ENCODE peak calls at places on chromosomes 3 and 15, in eight cellular contexts. M is iPS DF 6.9, Q is colonic mucosa, W is pancreas, F is aorta, Z is mesenchymal stem cell, K is fibroblast of lung, E is hepatocyte. U is an unnamed sample. For H3K9me3 and H3K4me1, the result is how much of the 10 kb centered on the place peaks cover.

GRCh38 chr15:96585634-96586386 is 255.3 kb downstream of the NR2F2 start:
- DNase-seq in W (no peak), K (peak), M (no peak), F (no peak), Q (no peak), Z (no peak), E (no peak), U (no peak)

GRCh38 chr3:185137821-185138220 is 15.0 kb downstream of the C3orf70 start:
- DNase-seq in M (no peak), F (no peak), Z (no peak), K (no peak), Q (no peak), W (no peak), E (no peak), U (no peak)

GRCh38 chr3:30952786-30953185 is 58.3 kb upstream of the GADL1 start:
- DNase-seq in E (no peak), F (no peak), M (no peak), K (peak), Z (no peak), W (no peak), Q (no peak), U (no peak)

GRCh38 chr3:132183811-132184210 is 133.4 kb upstream of the ACP3 start:
- DNase-seq in W (no peak), Q (no peak), F (no peak), K (no peak), Z (no peak), M (no peak), E (no peak), U (no peak)

GRCh38 chr3:194321666-194322640 is 29.2 kb downstream of the CPN2 start:
- DNase-seq in M (no peak), Z (no peak), W (peak), K (no peak), Q (no peak), E (no peak), F (no peak), U (no peak)

GRCh38 chr3:17183951-17184550 is 299.3 kb downstream of the PLCL2 start:
- DNase-seq in M (no peak), E (no peak), F (no peak), Z (peak), K (peak), W (no peak), Q (no peak), U (no peak)

GRCh38 chr15:80171787-80172186 is 19.0 kb downstream of the FAH start:
- DNase-seq in K (no peak), E (no peak), Z (no peak), W (no peak), M (no peak), Q (no peak), F (no peak), U (no peak)

GRCh38 chr3:170572665-170573253 is 13.1 kb downstream of the SLC7A14 start:
- DNase-seq in Z (peak), E (peak), K (peak), Q (no peak), M (no peak), F (no peak), W (no peak), U (no peak)

GRCh38 chr3:43161684-43162512 is 56.0 kb upstream of the POMGNT2 start:
- DNase-seq in Z (peak), Q (no peak), K (peak), E (peak), M (no peak), W (no peak), F (no peak), U (no peak)

GRCh38 chr3:52528596-52529375 is 4.9 kb downstream of the NT5DC2 start:
- DNase-seq in Z (no peak), Q (no peak), K (no peak), M (no peak), F (peak), W (peak), E (no peak), U (no peak)

GRCh38 chr3:189517981-189518380 is 113.2 kb upstream of the TP63 start:
- DNase-seq in W (no peak), F (no peak), K (no peak), E (no peak), Z (no peak), Q (no peak), M (no peak), U (no peak)

GRCh38 chr3:16550676-16551341 is 37.3 kb upstream of the RFTN1 start:
- DNase-seq in Z (peak), F (no peak), Q (peak), E (peak), W (no peak), K (peak), M (peak), U (peak)

GRCh38 chr3:188417329-188417728 is 263.4 kb downstream of the LPP start:
- DNase-seq in E (no peak), F (no peak), M (no peak), K (no peak), Z (no peak), Q (no peak), W (no peak), U (no peak)

GRCh38 chr3:152056987-152057386 is 183.5 kb downstream of the SUCNR1 start:
- DNase-seq in M (no peak), Q (no peak), K (no peak), F (no peak), E (no peak), Z (no peak), W (no peak), U (no peak)

GRCh38 chr3:50483374-50483773 is 20.1 kb downstream of the CACNA2D2 start:
- DNase-seq in Q (no peak), M (no peak), Z (no peak), F (no peak), W (no peak), E (no peak), K (no peak), U (no peak)

GRCh38 chr3:17013050-17013449 is 128.3 kb downstream of the PLCL2 start:
- DNase-seq in E (no peak), Z (no peak), F (no peak), Q (no peak), K (peak), M (no peak), W (no peak), U (no peak)

GRCh38 chr15:39320886-39321285 is 260.0 kb upstream of the THBS1 start:
- DNase-seq in F (no peak), Q (no peak), M (no peak), W (no peak), Z (no peak), E (no peak), K (peak), U (no peak)

GRCh38 chr3:2851356-2851755 is 258.8 kb downstream of the IL5RA start:
- DNase-seq in Q (no peak), W (no peak), Z (no peak), K (no peak), M (no peak), E (peak), F (no peak), U (no peak)

GRCh38 chr15:47485419-47485818 is 231.9 kb upstream of the SEMA6D start:
- DNase-seq in K (no peak), W (no peak), Z (no peak), F (no peak), Q (no peak), E (no peak), M (no peak), U (no peak)

GRCh38 chr15:47484997-47485396 is 232.3 kb upstream of the SEMA6D start:
- DNase-seq in M (no peak), F (no peak), Q (no peak), Z (no peak), K (no peak), E (no peak), W (no peak), U (no peak)

GRCh38 chr15:47484119-47484518 is 233.2 kb upstream of the SEMA6D start:
- DNase-seq in E (no peak), W (no peak), M (no peak), F (no peak), Q (no peak), K (peak), Z (peak), U (no peak)

GRCh38 chr15:47486051-47486450 is 231.3 kb upstream of the SEMA6D start:
- DNase-seq in F (no peak), W (no peak), Q (no peak), E (no peak), K (no peak), M (no peak), Z (no peak), U (no peak)
- H3K9me3 ChIP-seq in F (under half), W (under half), Q (under half), E (under half), K (under half), M (under half), Z (under half), U (under half)

GRCh38 chr3:58052373-58053273 is 44.4 kb downstream of the FLNB start:
- DNase-seq in E (peak), K (peak), Z (peak), F (peak), Q (peak), M (no peak), W (no peak), U (peak)
- H3K4me1 ChIP-seq in E (half or more), K (under half), Z (under half), F (under half), Q (under half), M (under half), W (half or more), U (under half)

GRCh38 chr3:197244751-197245150 is 53.7 kb downstream of the DLG1 start:
- DNase-seq in E (no peak), K (no peak), Q (no peak), Z (peak), W (no peak), F (no peak), M (no peak), U (no peak)
- H3K9me3 ChIP-seq in E (under half), K (under half), Q (under half), Z (half or more), W (under half), F (under half), M (under half), U (under half)

GRCh38 chr15:34808016-34808415 is 12.7 kb upstream of the ACTC1 start:
- DNase-seq in K (peak), Z (peak), E (no peak), M (no peak), W (no peak), Q (no peak), F (no peak), U (no peak)

GRCh38 chr15:34813446-34814190 is 18.3 kb upstream of the ACTC1 start:
- DNase-seq in W (no peak), M (no peak), Q (no peak), E (no peak), F (no peak), K (no peak), Z (peak), U (no peak)

GRCh38 chr15:34809186-34809585 is 13.8 kb upstream of the ACTC1 start:
- DNase-seq in K (no peak), E (no peak), W (no peak), F (no peak), M (no peak), Q (no peak), Z (no peak), U (no peak)

GRCh38 chr15:34812369-34812768 is 17.0 kb upstream of the ACTC1 start:
- DNase-seq in Z (peak), F (no peak), M (no peak), K (peak), E (no peak), Q (no peak), W (no peak), U (no peak)

DNA sequence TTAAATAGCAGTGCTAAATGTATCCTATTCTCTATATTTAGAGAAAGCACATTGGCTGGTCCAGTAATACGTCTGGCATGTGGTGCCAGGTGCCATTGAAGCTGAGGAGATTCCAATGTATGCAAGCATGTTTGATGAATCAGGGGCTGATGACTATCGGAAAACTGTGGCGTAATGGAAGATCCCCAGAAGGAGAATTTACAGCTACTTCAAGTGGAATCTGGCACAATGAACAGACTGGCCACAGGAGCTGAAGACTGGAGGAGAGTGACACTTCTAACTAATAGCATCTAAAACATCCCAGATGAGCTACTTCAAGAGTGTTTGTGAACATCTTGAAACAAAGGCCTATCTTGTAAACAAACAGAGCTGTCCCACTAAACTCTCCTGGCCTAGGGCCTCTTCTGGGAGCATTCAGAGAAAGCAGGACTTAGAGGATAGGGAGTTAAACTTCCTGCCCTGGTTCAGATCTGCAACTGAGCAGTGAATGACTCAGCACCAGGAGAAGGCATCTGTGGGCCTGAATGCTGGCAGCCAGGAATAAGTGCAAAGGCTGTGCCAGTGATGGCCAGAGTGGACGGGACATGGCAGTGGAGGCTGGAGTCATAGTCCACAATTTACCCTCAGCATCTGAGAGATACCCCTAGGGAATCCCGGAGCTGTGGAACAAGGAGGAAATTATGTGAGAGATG is 15.3 kb upstream of the ACTC1 start:
- DNase-seq in W (no peak), K (peak), Q (no peak), E (peak), Z (peak), F (peak), M (no peak), U (no peak)
- H3K4me1 ChIP-seq in W (under half), K (under half), Q (under half), E (under half), Z (under half), F (under half), M (under half), U (under half)

GRCh38 chr15:26712350-26712749 is 60.5 kb downstream of the GABRB3 start:
- DNase-seq in F (no peak), E (no peak), Z (no peak), Q (no peak), W (no peak), M (no peak), K (no peak), U (no peak)

GRCh38 chr15:26716069-26716468 is 56.8 kb downstream of the GABRB3 start:
- DNase-seq in M (no peak), Q (no peak), F (no peak), K (no peak), E (no peak), W (no peak), Z (no peak), U (no peak)

GRCh38 chr15:26713498-26713897 is 59.4 kb downstream of the GABRB3 start:
- DNase-seq in E (no peak), F (no peak), K (no peak), Z (no peak), M (no peak), Q (no peak), W (no peak), U (no peak)

DNA sequence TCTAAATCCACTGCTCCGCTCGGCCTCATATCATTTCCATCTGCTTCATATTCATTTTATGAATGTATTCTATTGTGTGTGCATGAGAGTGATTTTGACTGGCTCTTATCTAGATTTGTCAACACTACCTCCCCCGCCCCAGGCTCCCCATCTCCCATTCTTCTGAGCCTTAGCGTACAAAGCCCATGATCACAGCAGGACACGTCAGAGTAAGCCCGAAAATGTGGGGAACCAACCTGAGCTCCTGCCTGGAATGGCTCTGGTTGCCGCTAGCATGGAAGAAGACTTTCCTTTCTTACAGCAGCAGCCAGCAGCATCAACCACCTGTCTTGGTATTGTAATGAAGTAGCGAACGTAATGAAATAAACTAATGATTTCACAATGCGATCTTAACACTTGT is 61.4 kb downstream of the GABRB3 start:
- DNase-seq in K (no peak), E (no peak), M (no peak), W (no peak), Q (no peak), F (no peak), Z (no peak), U (no peak)
- H3K9me3 ChIP-seq in K (under half), E (under half), M (under half), W (under half), Q (under half), F (under half), Z (under half), U (under half)

GRCh38 chr3:127764301-127764700 is 58.0 kb downstream of the MGLL start:
- DNase-seq in M (no peak), K (no peak), F (peak), Q (no peak), W (no peak), E (no peak), Z (no peak), U (no peak)

GRCh38 chr3:127768346-127769008 is 53.8 kb downstream of the MGLL start:
- DNase-seq in Z (peak), Q (no peak), M (no peak), E (no peak), F (peak), W (no peak), K (peak), U (no peak)

GRCh38 chr3:127764841-127765362 is 57.4 kb downstream of the MGLL start:
- DNase-seq in F (no peak), E (no peak), M (no peak), K (peak), Z (peak), Q (no peak), W (no peak), U (no peak)

GRCh38 chr3:127769284-127770081 is 52.8 kb downstream of the MGLL start:
- DNase-seq in F (peak), K (no peak), M (no peak), W (no peak), Q (no peak), Z (no peak), E (no peak), U (no peak)

DNA sequence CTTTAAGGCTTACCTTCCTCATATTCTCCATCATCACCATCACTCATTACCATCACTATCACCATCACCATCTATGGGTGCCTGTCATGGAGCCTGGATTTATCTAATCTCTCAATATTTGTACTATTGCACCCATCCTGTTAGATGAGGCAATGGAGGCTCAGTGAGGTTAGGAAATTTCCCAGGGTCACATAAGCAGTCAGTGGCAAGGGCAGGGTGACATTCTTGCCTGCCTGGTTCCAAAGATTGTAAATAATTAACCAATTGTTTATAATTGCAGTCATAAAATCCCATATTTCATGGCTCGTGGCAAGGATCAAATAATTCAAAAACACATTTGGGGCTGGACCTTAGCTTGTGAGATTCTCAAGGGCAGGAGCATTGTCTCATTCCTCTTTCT is 55.2 kb downstream of the MGLL start:
- DNase-seq in K (no peak), F (no peak), Q (no peak), M (no peak), E (no peak), Z (no peak), W (no peak), U (no peak)
- H3K4me1 ChIP-seq in K (under half), F (under half), Q (under half), M (under half), E (under half), Z (under half), W (under half), U (under half)